ENCODE peak calls at places on chromosomes 7 and 10, in six cellular contexts. Y is HFF-Myc, F is fibroblast of mammary gland, B is fibroblast of villous mesenchyme, Q is bronchial epithelial cell, X is WERI-Rb-1. L is an unnamed sample.

GRCh38 chr10:103645141-103646054 is 151.9 kb downstream of the NEURL1 start:
- DNase-seq in Y (peak), Q (peak), B (peak), X (no peak), F (peak), L (no peak)

GRCh38 chr10:72426982-72427381 is 72.3 kb upstream of the DNAJB12 start:
- DNase-seq in F (no peak), Y (no peak), Q (no peak), B (no peak), X (no peak), L (no peak)

GRCh38 chr10:15131330-15131729 is 34.2 kb downstream of the RPP38 start:
- DNase-seq in Q (no peak), Y (no peak), X (no peak), F (no peak), B (no peak), L (no peak)

GRCh38 chr10:115355162-115355760 is 262.1 kb downstream of the ATRNL1 start:
- DNase-seq in Y (peak), X (peak), F (peak), Q (peak), B (peak), L (peak)

GRCh38 chr7:46847126-46847525 is 734.8 kb downstream of the TNS3 start:
- DNase-seq in B (no peak), Y (no peak), Q (no peak), F (peak), X (no peak), L (no peak)

GRCh38 chr10:10677479-10677878 is 340.2 kb upstream of the CELF2 start:
- DNase-seq in F (peak), X (peak), Y (peak), Q (peak), B (peak), L (peak)

GRCh38 chr7:949021-949934 is 5.2 kb downstream of the ADAP1 start:
- DNase-seq in Y (no peak), B (no peak), Q (no peak), F (no peak), X (no peak), L (no peak)

GRCh38 chr10:44990302-44990655 is 10.4 kb upstream of the ZNF22 start:
- DNase-seq in Q (no peak), Y (no peak), B (no peak), X (peak), F (no peak), L (no peak)

GRCh38 chr7:18393465-18394118 is 102.0 kb upstream of the HDAC9 start:
- DNase-seq in B (no peak), Y (no peak), X (no peak), F (no peak), Q (no peak), L (no peak)

GRCh38 chr7:50687096-50687495 is 95.6 kb downstream of the GRB10 start:
- DNase-seq in B (no peak), Q (no peak), X (no peak), F (no peak), Y (no peak), L (no peak)

GRCh38 chr7:116616555-116617059 is 55.4 kb upstream of the MET start:
- DNase-seq in Y (no peak), F (peak), Q (peak), B (no peak), X (no peak), L (no peak)

DNA sequence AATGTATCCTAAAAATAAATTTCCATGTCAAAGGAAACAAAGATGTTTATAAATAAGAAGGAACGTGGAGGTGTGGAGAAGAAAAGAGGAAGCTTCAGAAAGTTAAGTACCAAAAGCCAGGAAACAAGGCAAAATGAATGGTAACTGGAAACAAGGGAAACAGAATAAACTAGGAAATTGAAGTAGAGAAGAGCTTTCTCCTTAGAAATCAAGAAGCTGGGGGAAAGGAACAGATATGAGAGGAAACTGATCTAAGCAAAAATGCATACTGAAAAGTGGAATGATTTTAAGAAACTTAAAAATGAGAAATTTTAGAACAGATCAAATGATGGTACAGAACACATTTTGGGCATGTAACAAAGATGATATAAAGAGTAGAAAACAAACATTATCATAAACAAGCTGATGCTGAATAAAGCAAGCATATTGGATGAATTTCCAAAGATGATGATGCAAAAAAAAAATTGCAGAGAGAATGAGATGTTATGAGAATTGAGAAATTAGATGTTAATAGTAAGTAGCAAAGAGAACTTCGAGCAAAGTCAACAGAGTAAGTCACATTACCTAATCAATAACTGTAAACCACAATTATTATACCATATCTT is 1.9 kb downstream of the BRAF start:
- DNase-seq in B (no peak), X (no peak), Y (no peak), Q (no peak), F (no peak), L (no peak)
- H3K4me3 ChIP-seq in B (peak), X (no peak), Y (peak), Q (no peak), F (peak), L (no peak)

DNA sequence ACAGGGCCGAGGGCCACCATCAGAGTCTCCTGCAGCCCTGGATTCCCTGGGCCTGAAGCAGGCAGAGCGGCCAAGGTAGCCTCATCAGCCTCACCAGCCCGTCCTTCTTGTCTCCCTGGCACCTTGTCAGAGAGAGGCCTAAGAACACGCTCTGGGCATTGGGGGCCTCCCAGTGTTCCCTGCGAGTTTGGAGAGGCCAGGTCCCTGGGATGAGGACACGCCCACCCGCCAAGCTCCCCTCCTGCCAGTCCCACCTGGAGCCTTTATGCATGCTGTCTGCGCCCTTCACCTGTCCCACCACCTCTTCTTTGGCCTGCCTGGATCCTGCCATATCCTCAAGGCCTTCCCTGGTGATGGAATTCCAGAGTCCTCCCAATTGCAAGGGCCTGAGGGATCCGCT is 69.2 kb downstream of the LHPP start:
- DNase-seq in F (no peak), X (no peak), B (no peak), Q (no peak), Y (no peak), L (no peak)
- H3K4me3 ChIP-seq in F (no peak), X (no peak), B (no peak), Q (no peak), Y (no peak), L (no peak)

GRCh38 chr7:105019269-105019668 is 5.3 kb downstream of the KMT2E start:
- DNase-seq in Q (no peak), F (no peak), X (no peak), Y (no peak), B (no peak), L (no peak)
- H3K4me3 ChIP-seq in Q (no peak), F (no peak), X (no peak), Y (no peak), B (no peak), L (no peak)

GRCh38 chr10:29897430-29897829 is 162.0 kb downstream of the JCAD start:
- DNase-seq in X (no peak), Q (no peak), B (no peak), Y (no peak), F (no peak), L (no peak)

GRCh38 chr10:29896053-29896452 is 163.3 kb downstream of the JCAD start:
- DNase-seq in Q (no peak), F (peak), Y (no peak), B (no peak), X (no peak), L (no peak)

GRCh38 chr10:29895436-29895835 is 163.9 kb downstream of the JCAD start:
- DNase-seq in F (peak), X (peak), Q (no peak), B (peak), Y (peak), L (peak)

DNA sequence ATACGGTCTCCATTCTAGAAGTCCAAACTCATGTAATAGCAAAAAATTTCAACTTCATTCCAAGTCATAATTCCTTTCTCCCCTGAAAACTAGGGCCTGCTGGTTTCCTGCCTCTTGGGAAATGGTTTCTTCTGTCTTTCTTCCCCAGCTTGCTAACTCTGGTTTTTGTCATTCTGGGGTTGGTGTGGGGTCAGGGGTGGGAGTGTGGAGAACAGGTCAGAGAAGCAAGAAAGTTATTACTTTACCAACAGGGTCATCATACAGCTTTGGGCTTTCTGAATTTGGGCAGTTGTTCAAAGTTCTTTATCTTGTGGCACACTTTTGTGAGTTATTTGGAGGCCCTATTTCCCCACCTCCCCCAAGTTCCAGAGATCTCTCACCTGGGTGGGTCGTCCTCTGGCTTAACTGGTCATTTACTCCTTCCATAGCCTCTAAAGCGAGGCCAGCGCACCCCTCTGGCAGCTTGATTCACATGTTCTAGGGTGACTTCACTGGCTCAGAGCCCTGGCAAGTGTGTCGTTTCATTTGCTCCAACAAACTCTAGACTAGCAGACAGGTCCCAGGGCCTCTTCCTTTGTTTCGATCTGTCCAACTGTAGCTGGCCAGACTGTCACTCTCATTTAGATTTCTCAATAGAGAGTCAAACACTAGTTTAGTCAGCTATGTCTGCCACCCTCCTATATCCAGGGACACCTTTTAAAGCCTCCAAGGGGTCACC is 161.2 kb downstream of the JCAD start:
- DNase-seq in B (no peak), Y (no peak), F (no peak), Q (no peak), X (no peak), L (no peak)
- H3K4me3 ChIP-seq in B (no peak), Y (no peak), F (no peak), Q (no peak), X (no peak), L (no peak)

DNA sequence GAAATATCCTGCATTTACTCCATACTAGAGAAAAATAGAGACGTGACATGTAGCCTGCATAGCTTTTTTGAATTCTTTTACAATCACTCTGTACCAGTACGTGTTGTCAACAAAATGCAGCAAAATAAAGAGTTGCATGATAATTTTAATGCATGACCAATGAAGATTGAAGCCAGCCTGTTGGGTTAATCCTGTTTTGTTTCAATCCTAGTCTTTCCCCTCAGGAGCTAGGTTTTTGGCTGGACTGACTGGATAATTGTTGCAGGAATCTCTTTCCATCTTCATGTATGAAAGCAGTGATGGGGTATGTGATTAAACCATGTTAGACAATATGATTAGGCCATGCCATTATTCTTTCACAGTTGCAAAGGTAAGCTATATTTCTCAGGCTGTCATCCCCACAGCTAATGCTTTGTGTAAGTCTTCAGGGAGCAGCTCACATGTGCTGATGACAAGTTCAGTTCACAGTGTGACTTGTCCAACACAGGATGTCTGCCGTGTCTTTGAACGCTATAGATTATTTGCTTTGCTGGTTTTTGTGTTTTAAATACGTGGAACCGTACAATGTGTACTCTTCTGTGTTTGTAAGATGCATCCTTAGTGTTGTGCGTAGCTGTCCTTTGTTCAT is 24.4 kb downstream of the PAPSS2 start:
- DNase-seq in X (no peak), Q (no peak), B (no peak), F (no peak), Y (no peak), L (no peak)
- H3K4me3 ChIP-seq in X (no peak), Q (no peak), B (no peak), F (no peak), Y (no peak), L (no peak)

GRCh38 chr7:106767073-106767472 is 98.0 kb upstream of the PIK3CG start:
- DNase-seq in Q (no peak), X (no peak), Y (no peak), F (peak), B (peak), L (no peak)
- H3K4me3 ChIP-seq in Q (no peak), X (no peak), Y (no peak), F (no peak), B (no peak), L (no peak)

GRCh38 chr10:133324198-133324792 is 12.4 kb downstream of the CALY start:
- DNase-seq in F (peak), Q (peak), B (peak), Y (no peak), X (peak), L (no peak)
- H3K4me3 ChIP-seq in F (no peak), Q (no peak), B (peak), Y (no peak), X (peak), L (peak)

GRCh38 chr7:105877736-105878135 is 1.3 kb upstream of the ATXN7L1 start:
- DNase-seq in X (no peak), B (peak), Y (no peak), Q (no peak), F (peak), L (no peak)
- H3K4me3 ChIP-seq in X (no peak), B (peak), Y (peak), Q (no peak), F (peak), L (peak)

DNA sequence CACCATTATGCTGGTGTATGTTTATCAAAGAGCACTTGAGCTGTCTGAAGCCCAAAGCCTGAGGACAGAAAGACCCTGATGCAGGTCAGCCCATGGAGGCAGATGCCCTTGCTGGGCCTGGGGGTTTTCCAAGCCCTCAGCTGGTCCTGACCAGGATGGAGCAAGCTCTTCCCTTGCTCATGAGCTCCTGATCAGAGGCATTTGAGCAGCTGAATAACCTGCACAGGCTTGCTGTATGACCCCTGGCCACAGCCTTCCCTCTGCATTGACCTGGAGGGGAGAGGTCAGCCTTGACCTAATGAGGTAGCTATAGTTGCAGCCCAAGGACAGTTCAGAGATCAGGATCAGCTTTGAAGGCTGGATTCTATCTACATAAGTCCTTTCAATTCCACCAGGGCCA is 13.0 kb downstream of the AQP1 start:
- DNase-seq in Q (no peak), Y (no peak), B (no peak), F (no peak), X (no peak), L (no peak)
- H3K4me3 ChIP-seq in Q (no peak), Y (no peak), B (no peak), F (no peak), X (no peak), L (no peak)